ENCODE peak calls at places on chromosomes 12 and 14, in seven cellular contexts. One of them, this sample, is unnamed.

GRCh38 chr12:111636209-111636928 is 37.3 kb upstream of the ATXN2 start:
- DNase-seq in NCI-H774: no peak
- DNase-seq in Kasumi-1: no peak
- DNase-seq in GM19239: no peak
- DNase-seq in neural crest cell: peak
- DNase-seq in gastrocnemius medialis: peak
- DNase-seq in left ventricle myocardium inferior: peak
- DNase-seq in this sample: no peak

GRCh38 chr14:68106456-68106855 is 286.9 kb downstream of the RAD51B start:
- DNase-seq in gastrocnemius medialis: no peak
- DNase-seq in GM19239: no peak
- DNase-seq in left ventricle myocardium inferior: no peak
- DNase-seq in neural crest cell: no peak
- DNase-seq in NCI-H774: no peak
- DNase-seq in Kasumi-1: no peak
- DNase-seq in this sample: no peak

GRCh38 chr12:58341791-58342190 is 400.4 kb downstream of the ATP23 start:
- DNase-seq in NCI-H774: peak
- DNase-seq in GM19239: no peak
- DNase-seq in Kasumi-1: no peak
- DNase-seq in neural crest cell: no peak
- DNase-seq in left ventricle myocardium inferior: no peak
- DNase-seq in gastrocnemius medialis: no peak
- DNase-seq in this sample: no peak

GRCh38 chr14:91114079-91115065 is 499 bp downstream of the DGLUCY start:
- DNase-seq in neural crest cell: peak
- DNase-seq in NCI-H774: peak
- DNase-seq in Kasumi-1: peak
- DNase-seq in gastrocnemius medialis: peak
- DNase-seq in left ventricle myocardium inferior: no peak
- DNase-seq in GM19239: peak
- DNase-seq in this sample: peak

GRCh38 chr14:75375983-75376382 is 51.8 kb upstream of the JDP2 start:
- DNase-seq in NCI-H774: no peak
- DNase-seq in Kasumi-1: no peak
- DNase-seq in gastrocnemius medialis: no peak
- DNase-seq in GM19239: no peak
- DNase-seq in neural crest cell: no peak
- DNase-seq in left ventricle myocardium inferior: no peak
- DNase-seq in this sample: no peak

GRCh38 chr14:64465856-64466554 is 706 bp downstream of the AKAP5 start:
- DNase-seq in gastrocnemius medialis: no peak
- DNase-seq in NCI-H774: no peak
- DNase-seq in left ventricle myocardium inferior: no peak
- DNase-seq in Kasumi-1: peak
- DNase-seq in neural crest cell: peak
- DNase-seq in GM19239: no peak
- DNase-seq in this sample: no peak

GRCh38 chr12:15933751-15934150 is 22.6 kb downstream of the DERA start:
- DNase-seq in GM19239: no peak
- DNase-seq in neural crest cell: no peak
- DNase-seq in left ventricle myocardium inferior: no peak
- DNase-seq in Kasumi-1: no peak
- DNase-seq in NCI-H774: no peak
- DNase-seq in gastrocnemius medialis: no peak
- DNase-seq in this sample: no peak

GRCh38 chr12:4086481-4086880 is 187.1 kb upstream of the CCND2 start:
- DNase-seq in left ventricle myocardium inferior: no peak
- DNase-seq in Kasumi-1: no peak
- DNase-seq in NCI-H774: no peak
- DNase-seq in GM19239: no peak
- DNase-seq in neural crest cell: no peak
- DNase-seq in gastrocnemius medialis: no peak
- DNase-seq in this sample: no peak

GRCh38 chr12:2266666-2267623 is 214.2 kb downstream of the CACNA1C start:
- DNase-seq in GM19239: no peak
- DNase-seq in left ventricle myocardium inferior: no peak
- DNase-seq in gastrocnemius medialis: no peak
- DNase-seq in neural crest cell: no peak
- DNase-seq in Kasumi-1: no peak
- DNase-seq in NCI-H774: no peak
- DNase-seq in this sample: no peak

GRCh38 chr12:131229426-131230339 is 276.0 kb downstream of the ADGRD1 start:
- DNase-seq in GM19239: no peak
- DNase-seq in left ventricle myocardium inferior: peak
- DNase-seq in Kasumi-1: peak
- DNase-seq in gastrocnemius medialis: no peak
- DNase-seq in NCI-H774: no peak
- DNase-seq in neural crest cell: no peak
- DNase-seq in this sample: no peak